ENCODE peak calls at places on chromosomes 5 and 9, in seven cellular contexts. One of them, this sample, is unnamed.

GRCh38 chr5:68658810-68659372 is 434.9 kb upstream of the SLC30A5 start:
- DNase-seq in AG04449: no peak
- DNase-seq in naive thymus-derived CD4-positive, alpha-beta T cell: no peak
- DNase-seq in aorta: no peak
- DNase-seq in T1000: no peak
- DNase-seq in iPS-NIHi11: no peak
- DNase-seq in activated CD8-positive, alpha-beta memory T cell treated with anti-CD3 and anti-CD28 coated beads, Interleukin-2, amount 50 U/mL, for 48 hours: no peak
- DNase-seq in this sample: no peak

GRCh38 chr5:115557667-115558387 is 13.3 kb upstream of the FEM1C start:
- DNase-seq in aorta: no peak
- DNase-seq in AG04449: no peak
- DNase-seq in iPS-NIHi11: no peak
- DNase-seq in activated CD8-positive, alpha-beta memory T cell treated with anti-CD3 and anti-CD28 coated beads, Interleukin-2, amount 50 U/mL, for 48 hours: no peak
- DNase-seq in naive thymus-derived CD4-positive, alpha-beta T cell: no peak
- DNase-seq in T1000: no peak
- DNase-seq in this sample: peak; percentile 39

GRCh38 chr5:36982146-36982545 is 105.6 kb downstream of the NIPBL start:
- DNase-seq in activated CD8-positive, alpha-beta memory T cell treated with anti-CD3 and anti-CD28 coated beads, Interleukin-2, amount 50 U/mL, for 48 hours: no peak
- DNase-seq in iPS-NIHi11: no peak
- DNase-seq in aorta: no peak
- DNase-seq in AG04449: no peak
- DNase-seq in naive thymus-derived CD4-positive, alpha-beta T cell: no peak
- DNase-seq in T1000: no peak
- DNase-seq in this sample: peak; percentile 19

GRCh38 chr9:15738011-15738410 is 185.2 kb downstream of the CCDC171 start:
- DNase-seq in T1000: no peak
- DNase-seq in iPS-NIHi11: no peak
- DNase-seq in aorta: no peak
- DNase-seq in naive thymus-derived CD4-positive, alpha-beta T cell: no peak
- DNase-seq in AG04449: no peak
- DNase-seq in activated CD8-positive, alpha-beta memory T cell treated with anti-CD3 and anti-CD28 coated beads, Interleukin-2, amount 50 U/mL, for 48 hours: no peak
- DNase-seq in this sample: peak; percentile 31

GRCh38 chr9:87525546-87526303 is 28.1 kb downstream of the DAPK1 start:
- DNase-seq in aorta: no peak
- DNase-seq in activated CD8-positive, alpha-beta memory T cell treated with anti-CD3 and anti-CD28 coated beads, Interleukin-2, amount 50 U/mL, for 48 hours: no peak
- DNase-seq in naive thymus-derived CD4-positive, alpha-beta T cell: no peak
- DNase-seq in T1000: no peak
- DNase-seq in iPS-NIHi11: peak; percentile 30
- DNase-seq in AG04449: no peak
- DNase-seq in this sample: no peak

GRCh38 chr5:147887026-147887627 is 8.6 kb downstream of the SCGB3A2 start:
- DNase-seq in activated CD8-positive, alpha-beta memory T cell treated with anti-CD3 and anti-CD28 coated beads, Interleukin-2, amount 50 U/mL, for 48 hours: no peak
- DNase-seq in T1000: no peak
- DNase-seq in naive thymus-derived CD4-positive, alpha-beta T cell: no peak
- DNase-seq in aorta: no peak
- DNase-seq in iPS-NIHi11: peak; percentile 11
- DNase-seq in AG04449: no peak
- DNase-seq in this sample: peak; percentile 78

GRCh38 chr5:634191-634590 is 22.1 kb downstream of the CEP72 start:
- DNase-seq in activated CD8-positive, alpha-beta memory T cell treated with anti-CD3 and anti-CD28 coated beads, Interleukin-2, amount 50 U/mL, for 48 hours: no peak
- DNase-seq in AG04449: no peak
- DNase-seq in aorta: no peak
- DNase-seq in naive thymus-derived CD4-positive, alpha-beta T cell: no peak
- DNase-seq in iPS-NIHi11: no peak
- DNase-seq in T1000: no peak
- DNase-seq in this sample: no peak

GRCh38 chr9:129868571-129869486 is 33.6 kb downstream of the USP20 start:
- DNase-seq in T1000: no peak
- DNase-seq in iPS-NIHi11: no peak
- DNase-seq in activated CD8-positive, alpha-beta memory T cell treated with anti-CD3 and anti-CD28 coated beads, Interleukin-2, amount 50 U/mL, for 48 hours: peak; percentile 90
- DNase-seq in naive thymus-derived CD4-positive, alpha-beta T cell: peak; percentile 95
- DNase-seq in AG04449: no peak
- DNase-seq in aorta: peak; percentile 72
- DNase-seq in this sample: no peak

GRCh38 chr9:129312731-129313130 is 134.7 kb upstream of the IER5L start:
- DNase-seq in T1000: no peak
- DNase-seq in iPS-NIHi11: no peak
- DNase-seq in naive thymus-derived CD4-positive, alpha-beta T cell: no peak
- DNase-seq in activated CD8-positive, alpha-beta memory T cell treated with anti-CD3 and anti-CD28 coated beads, Interleukin-2, amount 50 U/mL, for 48 hours: no peak
- DNase-seq in AG04449: no peak
- DNase-seq in aorta: no peak
- DNase-seq in this sample: no peak

GRCh38 chr9:71541436-71541835 is 226.9 kb downstream of the CEMIP2 start:
- DNase-seq in T1000: no peak
- DNase-seq in activated CD8-positive, alpha-beta memory T cell treated with anti-CD3 and anti-CD28 coated beads, Interleukin-2, amount 50 U/mL, for 48 hours: no peak
- DNase-seq in AG04449: no peak
- DNase-seq in iPS-NIHi11: no peak
- DNase-seq in naive thymus-derived CD4-positive, alpha-beta T cell: no peak
- DNase-seq in aorta: no peak
- DNase-seq in this sample: no peak

GRCh38 chr5:172940242-172941066 is 18.8 kb upstream of the RPL26L1 start:
- DNase-seq in AG04449: no peak
- DNase-seq in aorta: peak; percentile 24
- DNase-seq in iPS-NIHi11: no peak
- DNase-seq in T1000: no peak
- DNase-seq in naive thymus-derived CD4-positive, alpha-beta T cell: no peak
- DNase-seq in activated CD8-positive, alpha-beta memory T cell treated with anti-CD3 and anti-CD28 coated beads, Interleukin-2, amount 50 U/mL, for 48 hours: no peak
- DNase-seq in this sample: no peak

GRCh38 chr5:14399054-14399657 is 182.4 kb upstream of the OTULINL start:
- DNase-seq in aorta: no peak
- DNase-seq in naive thymus-derived CD4-positive, alpha-beta T cell: peak; percentile 26
- DNase-seq in activated CD8-positive, alpha-beta memory T cell treated with anti-CD3 and anti-CD28 coated beads, Interleukin-2, amount 50 U/mL, for 48 hours: no peak
- DNase-seq in T1000: no peak
- DNase-seq in iPS-NIHi11: no peak
- DNase-seq in AG04449: no peak
- DNase-seq in this sample: peak; percentile 90

GRCh38 chr5:74992791-74993190 is 59.6 kb downstream of the GCNT4 start:
- DNase-seq in aorta: no peak
- DNase-seq in naive thymus-derived CD4-positive, alpha-beta T cell: no peak
- DNase-seq in AG04449: no peak
- DNase-seq in T1000: no peak
- DNase-seq in activated CD8-positive, alpha-beta memory T cell treated with anti-CD3 and anti-CD28 coated beads, Interleukin-2, amount 50 U/mL, for 48 hours: no peak
- DNase-seq in iPS-NIHi11: no peak
- DNase-seq in this sample: no peak

GRCh38 chr5:83048811-83049210 is 28.4 kb downstream of the TMEM167A start:
- DNase-seq in AG04449: no peak
- DNase-seq in T1000: no peak
- DNase-seq in aorta: no peak
- DNase-seq in naive thymus-derived CD4-positive, alpha-beta T cell: no peak
- DNase-seq in iPS-NIHi11: no peak
- DNase-seq in activated CD8-positive, alpha-beta memory T cell treated with anti-CD3 and anti-CD28 coated beads, Interleukin-2, amount 50 U/mL, for 48 hours: no peak
- DNase-seq in this sample: no peak

GRCh38 chr5:124979174-124979573 is 232.7 kb upstream of the ZNF608 start:
- DNase-seq in iPS-NIHi11: peak; percentile 46
- DNase-seq in naive thymus-derived CD4-positive, alpha-beta T cell: no peak
- DNase-seq in activated CD8-positive, alpha-beta memory T cell treated with anti-CD3 and anti-CD28 coated beads, Interleukin-2, amount 50 U/mL, for 48 hours: no peak
- DNase-seq in T1000: no peak
- DNase-seq in AG04449: no peak
- DNase-seq in aorta: no peak
- DNase-seq in this sample: no peak

GRCh38 chr5:145587308-145588071 is 247.7 kb downstream of the PRELID2 start:
- DNase-seq in T1000: peak; percentile 29
- DNase-seq in aorta: no peak
- DNase-seq in naive thymus-derived CD4-positive, alpha-beta T cell: no peak
- DNase-seq in activated CD8-positive, alpha-beta memory T cell treated with anti-CD3 and anti-CD28 coated beads, Interleukin-2, amount 50 U/mL, for 48 hours: no peak
- DNase-seq in iPS-NIHi11: no peak
- DNase-seq in AG04449: peak; percentile 73
- DNase-seq in this sample: peak; percentile 87

GRCh38 chr9:91422832-91423711 is 560 bp downstream of the NFIL3 start:
- DNase-seq in AG04449: no peak
- DNase-seq in naive thymus-derived CD4-positive, alpha-beta T cell: peak; percentile 55
- DNase-seq in iPS-NIHi11: peak; percentile 61
- DNase-seq in T1000: no peak
- DNase-seq in aorta: peak; percentile 73
- DNase-seq in activated CD8-positive, alpha-beta memory T cell treated with anti-CD3 and anti-CD28 coated beads, Interleukin-2, amount 50 U/mL, for 48 hours: peak; percentile 78
- DNase-seq in this sample: peak; percentile 88

GRCh38 chr5:149073217-149073616 is 10.4 kb upstream of the SH3TC2 start:
- DNase-seq in T1000: no peak
- DNase-seq in iPS-NIHi11: no peak
- DNase-seq in AG04449: no peak
- DNase-seq in aorta: no peak
- DNase-seq in activated CD8-positive, alpha-beta memory T cell treated with anti-CD3 and anti-CD28 coated beads, Interleukin-2, amount 50 U/mL, for 48 hours: no peak
- DNase-seq in naive thymus-derived CD4-positive, alpha-beta T cell: no peak
- DNase-seq in this sample: no peak

GRCh38 chr9:27382308-27382707 is 85.4 kb upstream of the EQTN start:
- DNase-seq in activated CD8-positive, alpha-beta memory T cell treated with anti-CD3 and anti-CD28 coated beads, Interleukin-2, amount 50 U/mL, for 48 hours: no peak
- DNase-seq in naive thymus-derived CD4-positive, alpha-beta T cell: no peak
- DNase-seq in AG04449: no peak
- DNase-seq in iPS-NIHi11: no peak
- DNase-seq in aorta: no peak
- DNase-seq in T1000: no peak
- DNase-seq in this sample: no peak

GRCh38 chr5:62268239-62268638 is 37.8 kb upstream of the KIF2A start:
- DNase-seq in iPS-NIHi11: peak; percentile 65
- DNase-seq in T1000: no peak
- DNase-seq in activated CD8-positive, alpha-beta memory T cell treated with anti-CD3 and anti-CD28 coated beads, Interleukin-2, amount 50 U/mL, for 48 hours: no peak
- DNase-seq in aorta: no peak
- DNase-seq in AG04449: no peak
- DNase-seq in naive thymus-derived CD4-positive, alpha-beta T cell: no peak
- DNase-seq in this sample: no peak

GRCh38 chr5:39224196-39224754 is 4.9 kb upstream of the FYB1 start:
- DNase-seq in aorta: peak; percentile 57
- DNase-seq in AG04449: no peak
- DNase-seq in T1000: no peak
- DNase-seq in activated CD8-positive, alpha-beta memory T cell treated with anti-CD3 and anti-CD28 coated beads, Interleukin-2, amount 50 U/mL, for 48 hours: no peak
- DNase-seq in iPS-NIHi11: no peak
- DNase-seq in naive thymus-derived CD4-positive, alpha-beta T cell: no peak
- DNase-seq in this sample: no peak

GRCh38 chr5:74257645-74258328 is 382.7 kb downstream of the ENC1 start:
- DNase-seq in AG04449: no peak
- DNase-seq in iPS-NIHi11: no peak
- DNase-seq in aorta: peak; percentile 70
- DNase-seq in T1000: no peak
- DNase-seq in activated CD8-positive, alpha-beta memory T cell treated with anti-CD3 and anti-CD28 coated beads, Interleukin-2, amount 50 U/mL, for 48 hours: no peak
- DNase-seq in naive thymus-derived CD4-positive, alpha-beta T cell: no peak
- DNase-seq in this sample: no peak

GRCh38 chr5:98769256-98770157 is 4.0 kb upstream of the RGMB start:
- DNase-seq in AG04449: peak; percentile 38
- DNase-seq in naive thymus-derived CD4-positive, alpha-beta T cell: no peak
- DNase-seq in aorta: peak; percentile 52
- DNase-seq in iPS-NIHi11: no peak
- DNase-seq in T1000: peak; percentile 57
- DNase-seq in activated CD8-positive, alpha-beta memory T cell treated with anti-CD3 and anti-CD28 coated beads, Interleukin-2, amount 50 U/mL, for 48 hours: peak; percentile 62
- DNase-seq in this sample: peak; percentile 80

GRCh38 chr5:142618125-142618524 is 67.8 kb downstream of the FGF1 start:
- DNase-seq in naive thymus-derived CD4-positive, alpha-beta T cell: no peak
- DNase-seq in AG04449: no peak
- DNase-seq in aorta: no peak
- DNase-seq in activated CD8-positive, alpha-beta memory T cell treated with anti-CD3 and anti-CD28 coated beads, Interleukin-2, amount 50 U/mL, for 48 hours: no peak
- DNase-seq in T1000: no peak
- DNase-seq in iPS-NIHi11: no peak
- DNase-seq in this sample: peak; percentile 35

GRCh38 chr9:75979362-75979761 is 88.9 kb downstream of the PCSK5 start:
- DNase-seq in aorta: no peak
- DNase-seq in T1000: no peak
- DNase-seq in iPS-NIHi11: peak; percentile 41
- DNase-seq in AG04449: no peak
- DNase-seq in naive thymus-derived CD4-positive, alpha-beta T cell: no peak
- DNase-seq in activated CD8-positive, alpha-beta memory T cell treated with anti-CD3 and anti-CD28 coated beads, Interleukin-2, amount 50 U/mL, for 48 hours: no peak
- DNase-seq in this sample: peak; percentile 36

GRCh38 chr5:159104058-159104651 is 4.4 kb upstream of the EBF1 start:
- DNase-seq in T1000: no peak
- DNase-seq in iPS-NIHi11: no peak
- DNase-seq in aorta: no peak
- DNase-seq in naive thymus-derived CD4-positive, alpha-beta T cell: no peak
- DNase-seq in AG04449: no peak
- DNase-seq in activated CD8-positive, alpha-beta memory T cell treated with anti-CD3 and anti-CD28 coated beads, Interleukin-2, amount 50 U/mL, for 48 hours: no peak
- DNase-seq in this sample: no peak

GRCh38 chr5:102481044-102481715 is 17.6 kb downstream of the SLCO6A1 start:
- DNase-seq in T1000: no peak
- DNase-seq in aorta: no peak
- DNase-seq in AG04449: no peak
- DNase-seq in activated CD8-positive, alpha-beta memory T cell treated with anti-CD3 and anti-CD28 coated beads, Interleukin-2, amount 50 U/mL, for 48 hours: no peak
- DNase-seq in naive thymus-derived CD4-positive, alpha-beta T cell: no peak
- DNase-seq in iPS-NIHi11: no peak
- DNase-seq in this sample: peak; percentile 17

GRCh38 chr5:58122157-58122556 is 337.7 kb downstream of the PLK2 start:
- DNase-seq in T1000: no peak
- DNase-seq in iPS-NIHi11: no peak
- DNase-seq in AG04449: no peak
- DNase-seq in activated CD8-positive, alpha-beta memory T cell treated with anti-CD3 and anti-CD28 coated beads, Interleukin-2, amount 50 U/mL, for 48 hours: no peak
- DNase-seq in aorta: no peak
- DNase-seq in naive thymus-derived CD4-positive, alpha-beta T cell: no peak
- DNase-seq in this sample: no peak

GRCh38 chr5:6673963-6674362 is 39.3 kb upstream of the TENT4A start:
- DNase-seq in aorta: no peak
- DNase-seq in AG04449: no peak
- DNase-seq in naive thymus-derived CD4-positive, alpha-beta T cell: no peak
- DNase-seq in T1000: no peak
- DNase-seq in iPS-NIHi11: no peak
- DNase-seq in activated CD8-positive, alpha-beta memory T cell treated with anti-CD3 and anti-CD28 coated beads, Interleukin-2, amount 50 U/mL, for 48 hours: no peak
- DNase-seq in this sample: no peak

GRCh38 chr5:105931782-105932489 is 1738.8 kb downstream of the EFNA5 start:
- DNase-seq in naive thymus-derived CD4-positive, alpha-beta T cell: no peak
- DNase-seq in activated CD8-positive, alpha-beta memory T cell treated with anti-CD3 and anti-CD28 coated beads, Interleukin-2, amount 50 U/mL, for 48 hours: no peak
- DNase-seq in T1000: no peak
- DNase-seq in AG04449: peak; percentile 23
- DNase-seq in iPS-NIHi11: no peak
- DNase-seq in aorta: no peak
- DNase-seq in this sample: peak; percentile 68

GRCh38 chr5:21152611-21153010 is 1164.6 kb upstream of the CDH18 start:
- DNase-seq in activated CD8-positive, alpha-beta memory T cell treated with anti-CD3 and anti-CD28 coated beads, Interleukin-2, amount 50 U/mL, for 48 hours: no peak
- DNase-seq in AG04449: peak; percentile 9
- DNase-seq in naive thymus-derived CD4-positive, alpha-beta T cell: no peak
- DNase-seq in T1000: no peak
- DNase-seq in aorta: no peak
- DNase-seq in iPS-NIHi11: no peak
- DNase-seq in this sample: peak; percentile 65

GRCh38 chr9:35051069-35051967 is 21.1 kb downstream of the VCP start:
- DNase-seq in aorta: no peak
- DNase-seq in naive thymus-derived CD4-positive, alpha-beta T cell: peak; percentile 23
- DNase-seq in activated CD8-positive, alpha-beta memory T cell treated with anti-CD3 and anti-CD28 coated beads, Interleukin-2, amount 50 U/mL, for 48 hours: peak; percentile 65
- DNase-seq in T1000: no peak
- DNase-seq in AG04449: no peak
- DNase-seq in iPS-NIHi11: peak; percentile 58
- DNase-seq in this sample: peak; percentile 48

GRCh38 chr5:173238312-173239232 is 3.6 kb upstream of the NKX2-5 start:
- DNase-seq in naive thymus-derived CD4-positive, alpha-beta T cell: no peak
- DNase-seq in aorta: no peak
- DNase-seq in activated CD8-positive, alpha-beta memory T cell treated with anti-CD3 and anti-CD28 coated beads, Interleukin-2, amount 50 U/mL, for 48 hours: no peak
- DNase-seq in AG04449: no peak
- DNase-seq in T1000: no peak
- DNase-seq in iPS-NIHi11: peak; percentile 56
- DNase-seq in this sample: no peak

GRCh38 chr9:37336150-37336549 is 86.3 kb upstream of the GRHPR start:
- DNase-seq in activated CD8-positive, alpha-beta memory T cell treated with anti-CD3 and anti-CD28 coated beads, Interleukin-2, amount 50 U/mL, for 48 hours: no peak
- DNase-seq in iPS-NIHi11: no peak
- DNase-seq in T1000: no peak
- DNase-seq in AG04449: no peak
- DNase-seq in aorta: no peak
- DNase-seq in naive thymus-derived CD4-positive, alpha-beta T cell: no peak
- DNase-seq in this sample: no peak

GRCh38 chr5:149410721-149411432 is 31.8 kb upstream of the IL17B start:
- DNase-seq in naive thymus-derived CD4-positive, alpha-beta T cell: no peak
- DNase-seq in aorta: peak; percentile 57
- DNase-seq in T1000: no peak
- DNase-seq in iPS-NIHi11: no peak
- DNase-seq in activated CD8-positive, alpha-beta memory T cell treated with anti-CD3 and anti-CD28 coated beads, Interleukin-2, amount 50 U/mL, for 48 hours: no peak
- DNase-seq in AG04449: no peak
- DNase-seq in this sample: no peak

GRCh38 chr5:15501057-15501791 is 1.2 kb downstream of the FBXL7 start:
- DNase-seq in activated CD8-positive, alpha-beta memory T cell treated with anti-CD3 and anti-CD28 coated beads, Interleukin-2, amount 50 U/mL, for 48 hours: no peak
- DNase-seq in naive thymus-derived CD4-positive, alpha-beta T cell: no peak
- DNase-seq in T1000: peak; percentile 9
- DNase-seq in AG04449: no peak
- DNase-seq in aorta: peak; percentile 58
- DNase-seq in iPS-NIHi11: peak; percentile 44
- DNase-seq in this sample: peak; percentile 93

GRCh38 chr9:36276840-36277239 is 18.6 kb upstream of the GNE start:
- DNase-seq in activated CD8-positive, alpha-beta memory T cell treated with anti-CD3 and anti-CD28 coated beads, Interleukin-2, amount 50 U/mL, for 48 hours: no peak
- DNase-seq in aorta: no peak
- DNase-seq in AG04449: peak; percentile 42
- DNase-seq in iPS-NIHi11: peak; percentile 42
- DNase-seq in T1000: no peak
- DNase-seq in naive thymus-derived CD4-positive, alpha-beta T cell: no peak
- DNase-seq in this sample: peak; percentile 83

GRCh38 chr9:109499631-109500120 is 1.6 kb upstream of the PTPN3 start:
- DNase-seq in iPS-NIHi11: peak; percentile 81
- DNase-seq in AG04449: no peak
- DNase-seq in aorta: peak; percentile 84
- DNase-seq in T1000: no peak
- DNase-seq in naive thymus-derived CD4-positive, alpha-beta T cell: no peak
- DNase-seq in activated CD8-positive, alpha-beta memory T cell treated with anti-CD3 and anti-CD28 coated beads, Interleukin-2, amount 50 U/mL, for 48 hours: no peak
- DNase-seq in this sample: peak; percentile 82